ENCODE peak calls at places on chromosomes 13 and 19, in nine cellular contexts. One of them, this sample, is unnamed.

GRCh38 chr19:7394728-7395359 is 46.1 kb downstream of the ARHGEF18 start:
- DNase-seq in GM04504: peak
- DNase-seq in NCI-H2107: peak
- DNase-seq in stimulated activated CD8-positive, alpha-beta memory T cell treated with anti-CD3 and anti-CD28 coated beads, Interleukin-4, amount 100 ng/mL, for 48 hours: peak
- DNase-seq in NCI-H345: peak
- DNase-seq in GM03348: peak
- DNase-seq in activated naive CD8-positive, alpha-beta T cell treated with anti-CD3 and anti-CD28 coated beads for 36 hours: peak
- DNase-seq in psoas muscle: peak
- DNase-seq in T-helper 1 cell: peak
- DNase-seq in this sample: peak

GRCh38 chr19:6491802-6492592 is 10.1 kb downstream of the TUBB4A start:
- DNase-seq in GM04504: no peak
- DNase-seq in NCI-H2107: no peak
- DNase-seq in stimulated activated CD8-positive, alpha-beta memory T cell treated with anti-CD3 and anti-CD28 coated beads, Interleukin-4, amount 100 ng/mL, for 48 hours: no peak
- DNase-seq in NCI-H345: no peak
- DNase-seq in GM03348: no peak
- DNase-seq in activated naive CD8-positive, alpha-beta T cell treated with anti-CD3 and anti-CD28 coated beads for 36 hours: no peak
- DNase-seq in psoas muscle: no peak
- DNase-seq in T-helper 1 cell: no peak
- DNase-seq in this sample: no peak

GRCh38 chr19:13995878-13996765 is 10.0 kb downstream of the RFX1 start:
- DNase-seq in GM04504: no peak
- DNase-seq in NCI-H2107: no peak
- DNase-seq in stimulated activated CD8-positive, alpha-beta memory T cell treated with anti-CD3 and anti-CD28 coated beads, Interleukin-4, amount 100 ng/mL, for 48 hours: no peak
- DNase-seq in NCI-H345: no peak
- DNase-seq in GM03348: peak
- DNase-seq in activated naive CD8-positive, alpha-beta T cell treated with anti-CD3 and anti-CD28 coated beads for 36 hours: no peak
- DNase-seq in psoas muscle: peak
- DNase-seq in T-helper 1 cell: no peak
- DNase-seq in this sample: no peak

GRCh38 chr19:6800991-6801396 is 28.5 kb downstream of the VAV1 start:
- DNase-seq in GM04504: peak
- DNase-seq in NCI-H2107: no peak
- DNase-seq in stimulated activated CD8-positive, alpha-beta memory T cell treated with anti-CD3 and anti-CD28 coated beads, Interleukin-4, amount 100 ng/mL, for 48 hours: no peak
- DNase-seq in NCI-H345: no peak
- DNase-seq in GM03348: peak
- DNase-seq in activated naive CD8-positive, alpha-beta T cell treated with anti-CD3 and anti-CD28 coated beads for 36 hours: no peak
- DNase-seq in psoas muscle: no peak
- DNase-seq in T-helper 1 cell: no peak
- DNase-seq in this sample: no peak

GRCh38 chr19:40692212-40692551 is 1.7 kb upstream of the NUMBL start:
- DNase-seq in GM04504: no peak
- DNase-seq in NCI-H2107: no peak
- DNase-seq in stimulated activated CD8-positive, alpha-beta memory T cell treated with anti-CD3 and anti-CD28 coated beads, Interleukin-4, amount 100 ng/mL, for 48 hours: no peak
- DNase-seq in NCI-H345: no peak
- DNase-seq in GM03348: no peak
- DNase-seq in activated naive CD8-positive, alpha-beta T cell treated with anti-CD3 and anti-CD28 coated beads for 36 hours: no peak
- DNase-seq in psoas muscle: no peak
- DNase-seq in T-helper 1 cell: no peak
- DNase-seq in this sample: no peak

GRCh38 chr13:19818223-19818842 is 35.6 kb upstream of the PSPC1 start:
- DNase-seq in GM04504: no peak
- DNase-seq in NCI-H2107: no peak
- DNase-seq in stimulated activated CD8-positive, alpha-beta memory T cell treated with anti-CD3 and anti-CD28 coated beads, Interleukin-4, amount 100 ng/mL, for 48 hours: peak
- DNase-seq in NCI-H345: no peak
- DNase-seq in GM03348: no peak
- DNase-seq in activated naive CD8-positive, alpha-beta T cell treated with anti-CD3 and anti-CD28 coated beads for 36 hours: peak
- DNase-seq in psoas muscle: peak
- DNase-seq in T-helper 1 cell: peak
- DNase-seq in this sample: no peak

GRCh38 chr19:34712606-34713261 is 21.3 kb upstream of the ZNF181 start:
- DNase-seq in GM04504: peak
- DNase-seq in NCI-H2107: peak
- DNase-seq in stimulated activated CD8-positive, alpha-beta memory T cell treated with anti-CD3 and anti-CD28 coated beads, Interleukin-4, amount 100 ng/mL, for 48 hours: peak
- DNase-seq in NCI-H345: peak
- DNase-seq in GM03348: peak
- DNase-seq in activated naive CD8-positive, alpha-beta T cell treated with anti-CD3 and anti-CD28 coated beads for 36 hours: peak
- DNase-seq in psoas muscle: no peak
- DNase-seq in T-helper 1 cell: no peak
- DNase-seq in this sample: peak

GRCh38 chr13:104831823-104832222 is 1703.6 kb downstream of the EFNB2 start:
- DNase-seq in GM04504: no peak
- DNase-seq in NCI-H2107: no peak
- DNase-seq in stimulated activated CD8-positive, alpha-beta memory T cell treated with anti-CD3 and anti-CD28 coated beads, Interleukin-4, amount 100 ng/mL, for 48 hours: no peak
- DNase-seq in NCI-H345: no peak
- DNase-seq in GM03348: no peak
- DNase-seq in activated naive CD8-positive, alpha-beta T cell treated with anti-CD3 and anti-CD28 coated beads for 36 hours: no peak
- DNase-seq in psoas muscle: no peak
- DNase-seq in T-helper 1 cell: no peak
- DNase-seq in this sample: peak

GRCh38 chr13:29162638-29163037 is 342.5 kb downstream of the MTUS2 start:
- DNase-seq in GM04504: peak
- DNase-seq in NCI-H2107: no peak
- DNase-seq in stimulated activated CD8-positive, alpha-beta memory T cell treated with anti-CD3 and anti-CD28 coated beads, Interleukin-4, amount 100 ng/mL, for 48 hours: no peak
- DNase-seq in NCI-H345: no peak
- DNase-seq in GM03348: peak
- DNase-seq in activated naive CD8-positive, alpha-beta T cell treated with anti-CD3 and anti-CD28 coated beads for 36 hours: no peak
- DNase-seq in psoas muscle: no peak
- DNase-seq in T-helper 1 cell: no peak
- DNase-seq in this sample: no peak

GRCh38 chr19:49679832-49680472 is 2.9 kb downstream of the PRMT1 start:
- DNase-seq in GM04504: no peak
- DNase-seq in NCI-H2107: no peak
- DNase-seq in stimulated activated CD8-positive, alpha-beta memory T cell treated with anti-CD3 and anti-CD28 coated beads, Interleukin-4, amount 100 ng/mL, for 48 hours: no peak
- DNase-seq in NCI-H345: no peak
- DNase-seq in GM03348: no peak
- DNase-seq in activated naive CD8-positive, alpha-beta T cell treated with anti-CD3 and anti-CD28 coated beads for 36 hours: no peak
- DNase-seq in psoas muscle: no peak
- DNase-seq in T-helper 1 cell: no peak
- DNase-seq in this sample: peak

GRCh38 chr13:36154567-36155231 is 23.5 kb upstream of the DCLK1 start:
- DNase-seq in GM04504: no peak
- DNase-seq in NCI-H2107: no peak
- DNase-seq in stimulated activated CD8-positive, alpha-beta memory T cell treated with anti-CD3 and anti-CD28 coated beads, Interleukin-4, amount 100 ng/mL, for 48 hours: no peak
- DNase-seq in NCI-H345: no peak
- DNase-seq in GM03348: peak
- DNase-seq in activated naive CD8-positive, alpha-beta T cell treated with anti-CD3 and anti-CD28 coated beads for 36 hours: no peak
- DNase-seq in psoas muscle: peak
- DNase-seq in T-helper 1 cell: no peak
- DNase-seq in this sample: no peak

GRCh38 chr19:14410054-14410774 is 8.9 kb downstream of the DDX39A start:
- DNase-seq in GM04504: no peak
- DNase-seq in NCI-H2107: no peak
- DNase-seq in stimulated activated CD8-positive, alpha-beta memory T cell treated with anti-CD3 and anti-CD28 coated beads, Interleukin-4, amount 100 ng/mL, for 48 hours: no peak
- DNase-seq in NCI-H345: no peak
- DNase-seq in GM03348: no peak
- DNase-seq in activated naive CD8-positive, alpha-beta T cell treated with anti-CD3 and anti-CD28 coated beads for 36 hours: no peak
- DNase-seq in psoas muscle: no peak
- DNase-seq in T-helper 1 cell: no peak
- DNase-seq in this sample: no peak

GRCh38 chr13:39379667-39380655 is 223.0 kb downstream of the LHFPL6 start:
- DNase-seq in GM04504: no peak
- DNase-seq in NCI-H2107: no peak
- DNase-seq in stimulated activated CD8-positive, alpha-beta memory T cell treated with anti-CD3 and anti-CD28 coated beads, Interleukin-4, amount 100 ng/mL, for 48 hours: no peak
- DNase-seq in NCI-H345: no peak
- DNase-seq in GM03348: no peak
- DNase-seq in activated naive CD8-positive, alpha-beta T cell treated with anti-CD3 and anti-CD28 coated beads for 36 hours: no peak
- DNase-seq in psoas muscle: no peak
- DNase-seq in T-helper 1 cell: no peak
- DNase-seq in this sample: no peak

GRCh38 chr19:510606-511100 is 3.4 kb downstream of the TPGS1 start:
- DNase-seq in GM04504: peak
- DNase-seq in NCI-H2107: peak
- DNase-seq in stimulated activated CD8-positive, alpha-beta memory T cell treated with anti-CD3 and anti-CD28 coated beads, Interleukin-4, amount 100 ng/mL, for 48 hours: peak
- DNase-seq in NCI-H345: peak
- DNase-seq in GM03348: peak
- DNase-seq in activated naive CD8-positive, alpha-beta T cell treated with anti-CD3 and anti-CD28 coated beads for 36 hours: peak
- DNase-seq in psoas muscle: peak
- DNase-seq in T-helper 1 cell: peak
- DNase-seq in this sample: no peak

GRCh38 chr19:41352609-41353465 is 885 bp downstream of the TGFB1 start:
- DNase-seq in GM04504: no peak
- DNase-seq in NCI-H2107: no peak
- DNase-seq in stimulated activated CD8-positive, alpha-beta memory T cell treated with anti-CD3 and anti-CD28 coated beads, Interleukin-4, amount 100 ng/mL, for 48 hours: peak
- DNase-seq in NCI-H345: peak
- DNase-seq in GM03348: peak
- DNase-seq in activated naive CD8-positive, alpha-beta T cell treated with anti-CD3 and anti-CD28 coated beads for 36 hours: peak
- DNase-seq in psoas muscle: peak
- DNase-seq in T-helper 1 cell: peak
- DNase-seq in this sample: no peak

GRCh38 chr13:52695856-52696255 is 43.2 kb downstream of the SUGT1 start:
- DNase-seq in GM04504: peak
- DNase-seq in NCI-H2107: no peak
- DNase-seq in stimulated activated CD8-positive, alpha-beta memory T cell treated with anti-CD3 and anti-CD28 coated beads, Interleukin-4, amount 100 ng/mL, for 48 hours: peak
- DNase-seq in NCI-H345: no peak
- DNase-seq in GM03348: peak
- DNase-seq in activated naive CD8-positive, alpha-beta T cell treated with anti-CD3 and anti-CD28 coated beads for 36 hours: no peak
- DNase-seq in psoas muscle: no peak
- DNase-seq in T-helper 1 cell: no peak
- DNase-seq in this sample: no peak

This sample was measured in NCI-H524 treated with DMSO at 0.1 percent for 48 hours.